ENCODE peak calls at places on chromosome 1, in seven cellular contexts. D, N, T, P, R, A and X are unnamed samples.

GRCh38 chr1:7199077-7199779 is 414.0 kb downstream of the CAMTA1 start:
- DNase-seq in D (no peak), N (no peak), T (no peak), P (no peak), R (no peak), A (no peak), X (no peak)

GRCh38 chr1:28915036-28915895 is 897 bp downstream of the EPB41 start:
- DNase-seq in D (no peak), N (peak), T (no peak), P (peak), R (peak), A (peak), X (peak)

GRCh38 chr1:64471218-64471719 is 1.3 kb downstream of the CACHD1 start:
- DNase-seq in D (peak), N (peak), T (peak), P (peak), R (no peak), A (no peak), X (peak)

GRCh38 chr1:40696294-40696693 is 4.8 kb downstream of the NFYC start:
- DNase-seq in D (no peak), N (no peak), T (no peak), P (no peak), R (no peak), A (no peak), X (no peak)

GRCh38 chr1:110011527-110012041 is 22.8 kb upstream of the STRIP1 start:
- DNase-seq in D (peak), N (peak), T (no peak), P (peak), R (peak), A (peak), X (peak)

GRCh38 chr1:175744833-175745232 is 1.4 kb upstream of the TNR start:
- DNase-seq in D (no peak), N (no peak), T (no peak), P (no peak), R (peak), A (no peak), X (no peak)

GRCh38 chr1:167198518-167199133 is 22.1 kb upstream of the POU2F1 start:
- DNase-seq in D (no peak), N (no peak), T (no peak), P (no peak), R (peak), A (no peak), X (no peak)

GRCh38 chr1:85340427-85340826 is 64.0 kb upstream of the BCL10 start:
- DNase-seq in D (no peak), N (no peak), T (no peak), P (no peak), R (no peak), A (no peak), X (no peak)

GRCh38 chr1:10634428-10635384 is 160.0 kb downstream of the PEX14 start:
- DNase-seq in D (no peak), N (no peak), T (no peak), P (peak), R (peak), A (no peak), X (peak)

GRCh38 chr1:207923561-207923960 is 12.6 kb upstream of the CD34 start:
- DNase-seq in D (no peak), N (no peak), T (no peak), P (no peak), R (no peak), A (no peak), X (no peak)

GRCh38 chr1:173191011-173191410 is 16.1 kb downstream of the TNFSF4 start:
- DNase-seq in D (peak), N (no peak), T (no peak), P (no peak), R (no peak), A (no peak), X (peak)

GRCh38 chr1:204678721-204679455 is 6.7 kb downstream of the LRRN2 start:
- DNase-seq in D (no peak), N (no peak), T (no peak), P (no peak), R (no peak), A (no peak), X (no peak)

GRCh38 chr1:39761557-39762260 is 9.4 kb downstream of the OXCT2 start:
- DNase-seq in D (no peak), N (no peak), T (no peak), P (no peak), R (no peak), A (no peak), X (no peak)

DNA sequence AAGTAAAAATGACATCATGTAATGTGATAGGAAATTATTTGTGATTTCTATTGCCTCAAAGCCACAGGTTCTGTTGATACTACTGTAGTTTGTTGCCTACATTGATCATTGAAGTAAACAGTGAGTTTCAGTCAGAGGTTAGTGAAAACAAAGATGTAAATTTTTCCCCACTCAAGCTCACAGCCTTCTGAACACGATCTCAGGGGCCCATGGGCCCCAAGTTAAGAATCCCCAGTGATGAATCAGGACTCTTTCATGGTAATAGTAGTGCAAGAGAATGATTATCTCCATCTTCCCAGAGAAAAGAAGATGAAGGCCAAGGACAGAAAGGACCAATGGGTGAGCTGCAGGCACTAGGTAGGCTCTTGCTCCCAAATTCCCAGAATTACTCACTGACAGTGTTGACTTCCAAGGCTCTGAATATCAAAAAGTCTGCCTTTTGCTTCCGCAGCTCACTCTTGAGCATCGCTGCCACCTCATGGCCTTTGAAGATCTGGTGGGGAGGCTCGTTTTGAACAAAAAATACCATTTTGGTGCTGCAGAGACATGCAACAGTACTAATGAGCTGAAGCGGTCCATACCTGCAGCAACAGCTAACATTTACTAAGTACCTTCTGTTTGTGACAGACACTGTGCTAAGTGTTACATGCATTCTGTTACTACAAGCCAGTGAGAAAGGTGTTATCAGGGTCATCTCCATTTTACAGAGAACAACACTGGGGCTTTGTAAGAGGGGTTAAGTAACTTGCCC is 113.3 kb downstream of the KIAA0319L start:
- DNase-seq in D (no peak), N (no peak), T (no peak), P (no peak), R (peak), A (no peak), X (no peak)
- TF ChIP-seq CTCF in D (no peak), N (no peak), T (no peak), P (peak), R (peak), A (no peak), X (no peak)

DNA sequence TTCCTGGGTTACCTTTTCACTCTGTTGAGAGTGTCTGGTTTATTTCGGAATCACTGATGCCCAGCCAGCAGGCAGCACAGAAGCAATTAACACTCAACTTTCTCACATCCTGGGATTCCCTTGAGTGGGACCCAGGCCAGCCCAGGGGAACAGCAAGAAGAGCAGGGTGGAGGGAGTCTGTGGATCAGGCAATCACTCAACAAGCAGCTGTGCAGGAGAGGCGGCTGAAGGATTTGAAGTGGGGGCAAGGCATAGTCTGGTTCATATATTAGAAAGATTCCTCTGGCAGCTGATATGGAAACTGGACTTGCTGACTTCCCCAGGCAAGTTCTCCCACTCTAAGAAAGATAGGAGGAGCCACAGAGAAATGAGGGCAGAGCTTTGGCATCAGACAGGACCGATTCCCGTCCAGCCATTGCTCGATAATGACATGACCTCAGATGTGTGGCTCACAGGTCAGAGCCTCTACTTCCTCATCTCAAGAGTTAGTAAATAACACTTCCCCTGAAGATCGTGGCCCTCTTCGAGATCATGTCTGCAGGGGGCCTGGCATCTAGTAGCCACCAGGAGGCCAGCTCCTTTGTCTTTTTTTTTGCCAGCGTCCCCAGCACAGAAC is 12.4 kb downstream of the EPHA8 start:
- DNase-seq in D (no peak), N (no peak), T (no peak), P (no peak), R (no peak), A (no peak), X (no peak)
- TF ChIP-seq CTCF in D (no peak), N (no peak), T (no peak), P (no peak), R (no peak), A (no peak), X (no peak)

GRCh38 chr1:239814306-239814881 is 277.3 kb upstream of the FMN2 start:
- DNase-seq in D (peak), N (no peak), T (no peak), P (peak), R (peak), A (no peak), X (peak)
- TF ChIP-seq CTCF in D (peak), N (no peak), T (no peak), P (no peak), R (peak), A (no peak), X (peak)

GRCh38 chr1:229973297-229973612 is 93.8 kb upstream of the GALNT2 start:
- DNase-seq in D (no peak), N (no peak), T (no peak), P (no peak), R (no peak), A (no peak), X (no peak)
- TF ChIP-seq CTCF in D (no peak), N (no peak), T (no peak), P (no peak), R (no peak), A (no peak), X (no peak)

DNA sequence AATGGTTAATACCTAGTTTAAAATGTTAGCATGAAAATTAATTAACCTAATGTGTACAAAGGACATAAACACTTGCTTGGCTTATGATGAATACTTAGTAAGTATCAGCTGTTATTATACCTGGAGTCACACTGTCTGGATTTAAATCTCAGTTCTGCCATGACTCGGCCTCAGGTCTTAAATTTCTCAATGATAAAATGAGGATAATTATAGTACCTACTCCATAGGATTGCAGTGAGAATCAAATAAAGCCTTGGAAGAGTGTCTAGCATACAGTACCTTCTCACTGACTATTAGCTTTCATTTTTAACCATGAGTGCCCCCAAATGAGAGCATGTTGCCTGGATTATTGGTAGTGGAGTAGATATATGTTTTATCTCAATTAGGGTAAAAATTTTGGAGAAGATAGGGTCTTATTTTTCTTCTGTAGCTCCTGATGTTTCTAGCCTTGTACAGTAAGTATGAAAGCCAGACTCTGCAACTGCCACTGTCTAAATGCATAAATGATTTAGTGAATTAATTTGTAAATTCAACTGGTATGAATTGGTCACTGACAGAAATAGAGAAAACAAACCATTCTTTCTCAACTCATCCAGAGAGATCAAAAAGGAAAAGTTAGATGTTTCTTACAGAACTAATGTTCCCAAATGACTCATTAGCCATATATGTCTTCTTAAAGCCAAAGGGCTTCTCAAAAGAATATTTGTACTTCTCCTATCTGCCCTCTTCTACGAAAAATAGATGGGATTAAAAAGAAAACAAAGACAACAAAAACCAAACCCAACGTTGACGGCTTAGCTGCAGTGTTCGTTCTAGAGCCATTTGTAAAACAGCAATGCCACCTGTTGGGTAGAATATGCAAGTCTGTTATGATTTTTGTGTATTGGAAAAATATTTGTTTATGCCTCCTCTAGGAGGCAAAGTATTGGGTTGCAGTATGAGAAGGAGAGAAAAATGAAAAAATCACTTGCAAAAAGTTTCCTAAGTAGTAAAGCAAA is 53.8 kb upstream of the MROH9 start:
- DNase-seq in D (peak), N (no peak), T (no peak), P (no peak), R (peak), A (peak), X (peak)
- TF ChIP-seq CTCF in D (peak), N (no peak), T (peak), P (peak), R (peak), A (peak), X (peak)

GRCh38 chr1:98048234-98048633 is 127.4 kb upstream of the DPYD start:
- DNase-seq in D (peak), N (peak), T (peak), P (peak), R (peak), A (peak), X (peak)
- TF ChIP-seq CTCF in D (no peak), N (no peak), T (no peak), P (peak), R (no peak), A (no peak), X (peak)

DNA sequence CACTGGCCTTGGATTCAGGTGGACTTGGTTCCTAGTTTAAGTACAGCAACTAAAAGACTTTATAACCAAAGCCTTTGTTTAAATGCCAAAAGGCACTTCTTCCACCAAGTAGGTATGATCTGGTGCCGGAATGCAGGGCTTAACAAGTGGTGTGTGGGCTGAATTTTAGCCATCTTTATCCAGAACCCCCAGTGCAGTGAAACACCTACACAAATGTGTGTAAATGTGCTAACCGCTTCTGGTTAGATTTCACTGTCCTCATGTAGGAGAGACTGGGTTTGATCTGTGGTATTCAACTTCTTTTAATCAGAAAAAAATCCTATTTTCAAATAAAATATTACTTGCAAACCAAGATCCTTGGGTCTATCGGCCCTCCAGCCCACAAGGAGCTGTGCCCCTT is 10.3 kb downstream of the SLAMF1 start:
- DNase-seq in D (no peak), N (no peak), T (no peak), P (no peak), R (no peak), A (no peak), X (no peak)
- TF ChIP-seq CTCF in D (no peak), N (no peak), T (no peak), P (no peak), R (no peak), A (no peak), X (no peak)